ENCODE peak calls at places on chromosomes 16 and 17, in six cellular contexts. H is H1, M is GM12892, W is K562, D is GM12878, Q is HepG2. U is an unnamed sample.

GRCh38 chr17:12485361-12485911 is 180.3 kb upstream of the MYOCD start:
- DNase-seq in H (no peak), M (no peak), W (no peak), D (no peak), Q (no peak), U (no peak)

GRCh38 chr17:28657756-28658155 is 4.0 kb downstream of the SDF2 start:
- DNase-seq in H (no peak), M (no peak), W (no peak), D (no peak), Q (no peak), U (no peak)

GRCh38 chr16:71499775-71500364 is 10.7 kb upstream of the ZNF19 start:
- DNase-seq in H (peak; percentile 60), M (no peak), W (peak; percentile 72), D (peak; percentile 28), Q (peak; percentile 68), U (peak; percentile 24)

GRCh38 chr16:46748775-46749705 is 896 bp upstream of the MYLK3 start:
- DNase-seq in H (no peak), M (no peak), W (peak; percentile 75), D (peak; percentile 24), Q (no peak), U (no peak)

GRCh38 chr17:71084219-71084618 is 914.9 kb downstream of the KCNJ2 start:
- DNase-seq in H (peak; percentile 73), M (no peak), W (peak; percentile 13), D (no peak), Q (peak; percentile 26), U (no peak)

GRCh38 chr16:78275420-78275819 is 176.0 kb downstream of the WWOX start:
- DNase-seq in H (no peak), M (no peak), W (no peak), D (no peak), Q (no peak), U (no peak)

GRCh38 chr17:78040561-78041400 is 82.3 kb downstream of the TNRC6C start:
- DNase-seq in H (no peak), M (no peak), W (no peak), D (peak; percentile 21), Q (no peak), U (peak; percentile 39)

GRCh38 chr17:40535924-40536717 is 29.2 kb downstream of the CCR7 start:
- DNase-seq in H (no peak), M (no peak), W (peak; percentile 94), D (no peak), Q (no peak), U (no peak)

GRCh38 chr16:1153480-1154160 is 714 bp downstream of the CACNA1H start:
- DNase-seq in H (no peak), M (no peak), W (no peak), D (no peak), Q (no peak), U (no peak)

GRCh38 chr16:71540-72341 is 690 bp downstream of the RHBDF1 start:
- DNase-seq in H (peak; percentile 85), M (peak; percentile 52), W (peak; percentile 41), D (no peak), Q (peak; percentile 41), U (no peak)

GRCh38 chr16:52591441-52592215 is 44.7 kb upstream of the TOX3 start:
- DNase-seq in H (no peak), M (no peak), W (no peak), D (no peak), Q (no peak), U (no peak)

GRCh38 chr17:75272848-75273184 is 1.8 kb upstream of the MIF4GD start:
- DNase-seq in H (no peak), M (no peak), W (no peak), D (no peak), Q (no peak), U (no peak)

GRCh38 chr17:75270218-75270965 is 639 bp downstream of the MIF4GD start:
- DNase-seq in H (peak; percentile 81), M (peak; percentile 67), W (peak; percentile 77), D (no peak), Q (peak; percentile 88), U (peak; percentile 63)

GRCh38 chr17:75271233-75271954 is 363 bp upstream of the MIF4GD start:
- DNase-seq in H (peak; percentile 88), M (peak; percentile 96), W (peak; percentile 89), D (no peak), Q (peak; percentile 58), U (peak; percentile 95)

GRCh38 chr17:75271955-75272847 is 1.2 kb upstream of the MIF4GD start:
- DNase-seq in H (no peak), M (no peak), W (no peak), D (no peak), Q (no peak), U (no peak)

DNA sequence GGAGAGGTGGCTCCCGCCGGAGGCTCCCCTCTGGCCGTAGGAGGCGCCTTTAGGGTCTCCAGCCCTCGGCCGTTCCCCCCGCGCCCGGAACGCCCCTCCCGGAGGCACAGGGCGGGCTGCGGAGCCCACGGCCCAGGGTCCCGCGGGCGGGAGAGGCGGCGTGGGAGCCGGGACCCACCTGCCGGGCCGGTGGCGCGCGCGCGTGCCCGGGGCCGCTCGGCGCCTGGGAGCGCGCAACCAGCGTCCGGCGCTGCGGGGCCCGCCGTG is at the start of gene MIF4GD:
- DNase-seq in H (no peak), M (no peak), W (no peak), D (no peak), Q (no peak), U (no peak)
- TF ChIP-seq POLR2A in H (no peak), M (no peak), W (peak; percentile 64), D (no peak), Q (peak; percentile 20), U (no peak)

DNA sequence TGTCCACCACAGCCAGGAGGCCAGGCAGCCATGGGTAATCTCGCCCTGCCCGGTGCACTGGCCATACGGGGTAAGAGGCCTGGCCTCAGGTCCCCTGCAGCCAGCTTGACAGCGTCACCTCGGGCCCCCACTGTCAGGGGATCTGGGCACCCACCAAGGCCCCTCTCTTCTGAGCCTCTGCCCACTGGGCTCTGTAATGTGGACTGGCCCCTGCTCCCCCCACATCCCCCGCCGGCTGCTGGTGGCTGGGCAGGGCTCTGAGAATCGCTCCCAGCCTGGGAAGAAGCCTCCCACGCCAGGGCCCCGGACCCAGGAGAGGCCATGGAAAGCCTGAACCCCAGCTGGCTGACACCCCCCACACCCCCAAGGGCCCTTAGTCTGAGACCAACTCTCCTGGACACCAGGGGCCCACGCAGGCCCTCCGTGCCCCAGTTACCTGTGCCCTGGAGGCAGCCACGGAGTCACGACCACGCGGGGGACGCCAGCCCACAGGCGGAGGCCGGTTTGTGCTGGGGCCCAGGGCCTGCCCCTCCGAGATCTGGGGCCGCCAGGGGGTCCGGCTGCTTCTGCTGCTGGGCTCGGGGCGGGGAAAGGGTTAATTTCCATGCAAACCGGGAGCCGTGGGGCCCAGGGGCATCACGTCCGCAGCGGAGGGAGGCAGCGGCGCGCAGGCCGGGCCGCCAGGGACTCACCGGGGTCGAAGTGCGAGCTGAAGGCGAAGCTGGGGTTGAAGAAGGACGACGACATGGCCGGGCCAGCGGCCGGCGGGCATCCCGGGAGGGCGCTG is at the start of gene PVALEF:
- DNase-seq in H (peak; percentile 72), M (no peak), W (no peak), D (no peak), Q (peak; percentile 48), U (no peak)
- TF ChIP-seq TAF1 in H (no peak), M (no peak), W (no peak), D (no peak), Q (peak; percentile 52), U (no peak)

GRCh38 chr16:75251280-75252048 is at the start of gene BCAR1:
- DNase-seq in H (peak; percentile 89), M (peak; percentile 85), W (peak; percentile 92), D (no peak), Q (peak; percentile 86), U (peak; percentile 95)
- TF ChIP-seq POLR2A in H (no peak), M (no peak), W (no peak), D (no peak), Q (no peak), U (no peak)

GRCh38 chr16:6274366-6274765 is 1058.3 kb upstream of the RBFOX1 start:
- DNase-seq in H (no peak), M (no peak), W (no peak), D (no peak), Q (no peak), U (no peak)
- TF ChIP-seq TAF1 in H (no peak), M (no peak), W (no peak), D (no peak), Q (no peak), U (no peak)

GRCh38 chr17:37373530-37374159 is 2.1 kb upstream of the C17orf78 start:
- DNase-seq in H (peak; percentile 67), M (peak; percentile 50), W (peak; percentile 90), D (no peak), Q (peak; percentile 82), U (no peak)

GRCh38 chr17:37365589-37365988 is 10.2 kb upstream of the C17orf78 start:
- DNase-seq in H (no peak), M (no peak), W (no peak), D (no peak), Q (no peak), U (no peak)

DNA sequence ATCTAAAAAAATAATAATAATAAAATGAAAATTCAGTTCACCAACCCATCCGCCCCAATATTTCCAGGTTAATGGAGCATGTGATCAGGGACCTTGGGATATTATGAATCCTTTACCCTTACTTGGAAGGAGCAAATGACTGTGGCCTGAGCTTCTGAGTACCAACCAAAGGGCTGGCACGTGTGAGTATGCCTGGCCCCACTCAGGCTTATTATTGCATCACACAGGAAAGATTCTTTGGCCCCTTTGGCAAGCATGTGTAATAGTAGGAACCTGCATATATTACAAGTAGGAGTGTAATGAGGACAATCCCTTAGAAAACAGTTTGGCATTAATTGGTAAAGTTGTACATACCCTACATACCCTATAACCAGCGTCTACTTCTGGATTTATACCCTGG is 7.2 kb upstream of the C17orf78 start:
- DNase-seq in H (no peak), M (no peak), W (no peak), D (no peak), Q (no peak), U (no peak)
- TF ChIP-seq POLR2A in H (no peak), M (no peak), W (no peak), D (no peak), Q (no peak), U (no peak)

GRCh38 chr17:491086-492014 is 138.7 kb upstream of the RPH3AL start:
- DNase-seq in H (peak; percentile 77), M (peak; percentile 38), W (peak; percentile 18), D (no peak), Q (peak; percentile 51), U (peak; percentile 50)
- TF ChIP-seq TAF1 in H (no peak), M (no peak), W (no peak), D (no peak), Q (no peak), U (no peak)

U was measured in GM12891.